ENCODE peak calls at places on chromosome 6, in seven cellular contexts. One of them, this sample, is unnamed.

GRCh38 chr6:7545509-7546369 is 4.3 kb downstream of the DSP start:
- DNase-seq in GM12892: no peak
- DNase-seq in thoracic aorta: no peak
- DNase-seq in HCT116: no peak
- DNase-seq in neural crest cell: no peak
- DNase-seq in cardiac fibroblast: no peak
- DNase-seq in neural progenitor cell: no peak
- DNase-seq in this sample: no peak

GRCh38 chr6:163579111-163579879 is 164.8 kb downstream of the QKI start:
- DNase-seq in GM12892: no peak
- DNase-seq in thoracic aorta: no peak
- DNase-seq in HCT116: no peak
- DNase-seq in neural crest cell: no peak
- DNase-seq in cardiac fibroblast: peak
- DNase-seq in neural progenitor cell: peak
- DNase-seq in this sample: peak

GRCh38 chr6:7879043-7879442 is 31.5 kb downstream of the TXNDC5 start:
- DNase-seq in GM12892: no peak
- DNase-seq in thoracic aorta: no peak
- DNase-seq in HCT116: no peak
- DNase-seq in neural crest cell: no peak
- DNase-seq in cardiac fibroblast: no peak
- DNase-seq in neural progenitor cell: no peak
- DNase-seq in this sample: no peak

GRCh38 chr6:16903470-16903869 is 142.2 kb upstream of the ATXN1 start:
- DNase-seq in GM12892: no peak
- DNase-seq in thoracic aorta: no peak
- DNase-seq in HCT116: no peak
- DNase-seq in neural crest cell: no peak
- DNase-seq in cardiac fibroblast: peak
- DNase-seq in neural progenitor cell: no peak
- DNase-seq in this sample: peak

GRCh38 chr6:11485261-11485660 is 52.3 kb upstream of the TMEM170B start:
- DNase-seq in GM12892: no peak
- DNase-seq in thoracic aorta: no peak
- DNase-seq in HCT116: no peak
- DNase-seq in neural crest cell: peak
- DNase-seq in cardiac fibroblast: no peak
- DNase-seq in neural progenitor cell: no peak
- DNase-seq in this sample: no peak

GRCh38 chr6:82955841-82956240 is 109.8 kb downstream of the UBE3D start:
- DNase-seq in GM12892: no peak
- DNase-seq in thoracic aorta: no peak
- DNase-seq in HCT116: no peak
- DNase-seq in neural crest cell: no peak
- DNase-seq in cardiac fibroblast: peak
- DNase-seq in neural progenitor cell: no peak
- DNase-seq in this sample: no peak

GRCh38 chr6:11218827-11219826 is 13.3 kb downstream of the NEDD9 start:
- DNase-seq in GM12892: no peak
- DNase-seq in thoracic aorta: no peak
- DNase-seq in HCT116: no peak
- DNase-seq in neural crest cell: no peak
- DNase-seq in cardiac fibroblast: peak
- DNase-seq in neural progenitor cell: no peak
- DNase-seq in this sample: peak

GRCh38 chr6:166005846-166006592 is 161.6 kb downstream of the TBXT start:
- DNase-seq in GM12892: no peak
- DNase-seq in thoracic aorta: no peak
- DNase-seq in HCT116: no peak
- DNase-seq in neural crest cell: peak
- DNase-seq in cardiac fibroblast: peak
- DNase-seq in neural progenitor cell: peak
- DNase-seq in this sample: peak

GRCh38 chr6:25351485-25351884 is 72.3 kb downstream of the CARMIL1 start:
- DNase-seq in GM12892: no peak
- DNase-seq in thoracic aorta: no peak
- DNase-seq in HCT116: no peak
- DNase-seq in neural crest cell: no peak
- DNase-seq in cardiac fibroblast: no peak
- DNase-seq in neural progenitor cell: no peak
- DNase-seq in this sample: no peak

GRCh38 chr6:44071670-44072451 is 55.4 kb downstream of the MRPL14 start:
- DNase-seq in GM12892: no peak
- DNase-seq in thoracic aorta: no peak
- DNase-seq in HCT116: no peak
- DNase-seq in neural crest cell: no peak
- DNase-seq in cardiac fibroblast: peak
- DNase-seq in neural progenitor cell: no peak
- DNase-seq in this sample: peak

GRCh38 chr6:16338577-16339262 is 100.3 kb downstream of the GMPR start:
- DNase-seq in GM12892: no peak
- DNase-seq in thoracic aorta: peak
- DNase-seq in HCT116: no peak
- DNase-seq in neural crest cell: no peak
- DNase-seq in cardiac fibroblast: peak
- DNase-seq in neural progenitor cell: peak
- DNase-seq in this sample: peak

GRCh38 chr6:170485159-170485558 is 67.9 kb downstream of the PSMB1 start:
- DNase-seq in GM12892: no peak
- DNase-seq in thoracic aorta: no peak
- DNase-seq in HCT116: no peak
- DNase-seq in neural crest cell: no peak
- DNase-seq in cardiac fibroblast: no peak
- DNase-seq in neural progenitor cell: no peak
- DNase-seq in this sample: peak

GRCh38 chr6:14924126-14925024 is 321.5 kb upstream of the JARID2 start:
- DNase-seq in GM12892: no peak
- DNase-seq in thoracic aorta: no peak
- DNase-seq in HCT116: no peak
- DNase-seq in neural crest cell: no peak
- DNase-seq in cardiac fibroblast: no peak
- DNase-seq in neural progenitor cell: peak
- DNase-seq in this sample: peak

GRCh38 chr6:36118550-36119107 is 11.7 kb upstream of the MAPK13 start:
- DNase-seq in GM12892: no peak
- DNase-seq in thoracic aorta: no peak
- DNase-seq in HCT116: no peak
- DNase-seq in neural crest cell: no peak
- DNase-seq in cardiac fibroblast: peak
- DNase-seq in neural progenitor cell: no peak
- DNase-seq in this sample: no peak

GRCh38 chr6:82270791-82271392 is 23.3 kb upstream of the IBTK start:
- DNase-seq in GM12892: no peak
- DNase-seq in thoracic aorta: no peak
- DNase-seq in HCT116: peak
- DNase-seq in neural crest cell: no peak
- DNase-seq in cardiac fibroblast: peak
- DNase-seq in neural progenitor cell: peak
- DNase-seq in this sample: peak

GRCh38 chr6:127907960-127908640 is 7.2 kb upstream of the THEMIS start:
- DNase-seq in GM12892: no peak
- DNase-seq in thoracic aorta: no peak
- DNase-seq in HCT116: no peak
- DNase-seq in neural crest cell: no peak
- DNase-seq in cardiac fibroblast: no peak
- DNase-seq in neural progenitor cell: no peak
- DNase-seq in this sample: no peak

GRCh38 chr6:17233531-17233930 is 47.6 kb upstream of the RBM24 start:
- DNase-seq in GM12892: no peak
- DNase-seq in thoracic aorta: no peak
- DNase-seq in HCT116: no peak
- DNase-seq in neural crest cell: no peak
- DNase-seq in cardiac fibroblast: peak
- DNase-seq in neural progenitor cell: no peak
- DNase-seq in this sample: peak

GRCh38 chr6:3566812-3567211 is 110.0 kb upstream of the SLC22A23 start:
- DNase-seq in GM12892: no peak
- DNase-seq in thoracic aorta: no peak
- DNase-seq in HCT116: no peak
- DNase-seq in neural crest cell: no peak
- DNase-seq in cardiac fibroblast: peak
- DNase-seq in neural progenitor cell: no peak
- DNase-seq in this sample: no peak

GRCh38 chr6:45808917-45809316 is 206.7 kb downstream of the CLIC5 start:
- DNase-seq in GM12892: no peak
- DNase-seq in thoracic aorta: no peak
- DNase-seq in HCT116: no peak
- DNase-seq in neural crest cell: no peak
- DNase-seq in cardiac fibroblast: no peak
- DNase-seq in neural progenitor cell: no peak
- DNase-seq in this sample: no peak

GRCh38 chr6:14799928-14800327 is 445.9 kb upstream of the JARID2 start:
- DNase-seq in GM12892: no peak
- DNase-seq in thoracic aorta: no peak
- DNase-seq in HCT116: peak
- DNase-seq in neural crest cell: no peak
- DNase-seq in cardiac fibroblast: peak
- DNase-seq in neural progenitor cell: peak
- DNase-seq in this sample: peak

GRCh38 chr6:107600936-107601335 is 111.0 kb downstream of the SOBP start:
- DNase-seq in GM12892: no peak
- DNase-seq in thoracic aorta: no peak
- DNase-seq in HCT116: no peak
- DNase-seq in neural crest cell: no peak
- DNase-seq in cardiac fibroblast: peak
- DNase-seq in neural progenitor cell: peak
- DNase-seq in this sample: peak

GRCh38 chr6:170082067-170082466 is 208.8 kb downstream of the DLL1 start:
- DNase-seq in GM12892: no peak
- DNase-seq in thoracic aorta: no peak
- DNase-seq in HCT116: no peak
- DNase-seq in neural crest cell: no peak
- DNase-seq in cardiac fibroblast: no peak
- DNase-seq in neural progenitor cell: no peak
- DNase-seq in this sample: no peak

GRCh38 chr6:132011582-132011981 is 60.4 kb upstream of the CCN2 start:
- DNase-seq in GM12892: no peak
- DNase-seq in thoracic aorta: no peak
- DNase-seq in HCT116: no peak
- DNase-seq in neural crest cell: no peak
- DNase-seq in cardiac fibroblast: peak
- DNase-seq in neural progenitor cell: no peak
- DNase-seq in this sample: no peak

GRCh38 chr6:116405147-116405546 is 34.4 kb downstream of the DSE start:
- DNase-seq in GM12892: no peak
- DNase-seq in thoracic aorta: no peak
- DNase-seq in HCT116: no peak
- DNase-seq in neural crest cell: peak
- DNase-seq in cardiac fibroblast: peak
- DNase-seq in neural progenitor cell: peak
- DNase-seq in this sample: peak

GRCh38 chr6:13026100-13026499 is 302.2 kb downstream of the TBC1D7 start:
- DNase-seq in GM12892: no peak
- DNase-seq in thoracic aorta: no peak
- DNase-seq in HCT116: no peak
- DNase-seq in neural crest cell: no peak
- DNase-seq in cardiac fibroblast: no peak
- DNase-seq in neural progenitor cell: no peak
- DNase-seq in this sample: no peak

GRCh38 chr6:116291701-116292396 is 12.1 kb upstream of the TSPYL1 start:
- DNase-seq in GM12892: no peak
- DNase-seq in thoracic aorta: no peak
- DNase-seq in HCT116: no peak
- DNase-seq in neural crest cell: no peak
- DNase-seq in cardiac fibroblast: peak
- DNase-seq in neural progenitor cell: no peak
- DNase-seq in this sample: no peak

GRCh38 chr6:57313711-57314471 is 3.5 kb upstream of the PRIM2 start:
- DNase-seq in GM12892: no peak
- DNase-seq in thoracic aorta: peak
- DNase-seq in HCT116: peak
- DNase-seq in neural crest cell: no peak
- DNase-seq in cardiac fibroblast: peak
- DNase-seq in neural progenitor cell: no peak
- DNase-seq in this sample: peak

GRCh38 chr6:110541701-110542309 is 65.4 kb upstream of the SLC22A16 start:
- DNase-seq in GM12892: no peak
- DNase-seq in thoracic aorta: no peak
- DNase-seq in HCT116: no peak
- DNase-seq in neural crest cell: no peak
- DNase-seq in cardiac fibroblast: no peak
- DNase-seq in neural progenitor cell: no peak
- DNase-seq in this sample: no peak

GRCh38 chr6:22657341-22657985 is 88.1 kb downstream of the HDGFL1 start:
- DNase-seq in GM12892: no peak
- DNase-seq in thoracic aorta: no peak
- DNase-seq in HCT116: no peak
- DNase-seq in neural crest cell: no peak
- DNase-seq in cardiac fibroblast: no peak
- DNase-seq in neural progenitor cell: no peak
- DNase-seq in this sample: no peak

GRCh38 chr6:10418862-10419748 is 4.2 kb upstream of the TFAP2A start:
- DNase-seq in GM12892: no peak
- DNase-seq in thoracic aorta: no peak
- DNase-seq in HCT116: no peak
- DNase-seq in neural crest cell: no peak
- DNase-seq in cardiac fibroblast: no peak
- DNase-seq in neural progenitor cell: peak
- DNase-seq in this sample: no peak

GRCh38 chr6:25749837-25750236 is 4.7 kb upstream of the SLC17A4 start:
- DNase-seq in GM12892: no peak
- DNase-seq in thoracic aorta: no peak
- DNase-seq in HCT116: no peak
- DNase-seq in neural crest cell: no peak
- DNase-seq in cardiac fibroblast: no peak
- DNase-seq in neural progenitor cell: no peak
- DNase-seq in this sample: no peak

GRCh38 chr6:15096894-15097837 is 148.7 kb upstream of the JARID2 start:
- DNase-seq in GM12892: no peak
- DNase-seq in thoracic aorta: no peak
- DNase-seq in HCT116: no peak
- DNase-seq in neural crest cell: no peak
- DNase-seq in cardiac fibroblast: no peak
- DNase-seq in neural progenitor cell: no peak
- DNase-seq in this sample: peak

GRCh38 chr6:168525114-168525513 is 84.1 kb downstream of the SMOC2 start:
- DNase-seq in GM12892: no peak
- DNase-seq in thoracic aorta: no peak
- DNase-seq in HCT116: no peak
- DNase-seq in neural crest cell: no peak
- DNase-seq in cardiac fibroblast: no peak
- DNase-seq in neural progenitor cell: no peak
- DNase-seq in this sample: no peak

GRCh38 chr6:81743649-81744048 is 8.8 kb downstream of the TENT5A start:
- DNase-seq in GM12892: no peak
- DNase-seq in thoracic aorta: no peak
- DNase-seq in HCT116: no peak
- DNase-seq in neural crest cell: no peak
- DNase-seq in cardiac fibroblast: peak
- DNase-seq in neural progenitor cell: no peak
- DNase-seq in this sample: no peak

GRCh38 chr6:29531668-29532067 is 27.9 kb downstream of the UBD start:
- DNase-seq in GM12892: no peak
- DNase-seq in thoracic aorta: no peak
- DNase-seq in HCT116: no peak
- DNase-seq in neural crest cell: no peak
- DNase-seq in cardiac fibroblast: no peak
- DNase-seq in neural progenitor cell: no peak
- DNase-seq in this sample: no peak

GRCh38 chr6:142925575-142926110 is 19.3 kb downstream of the HIVEP2 start:
- DNase-seq in GM12892: no peak
- DNase-seq in thoracic aorta: no peak
- DNase-seq in HCT116: no peak
- DNase-seq in neural crest cell: no peak
- DNase-seq in cardiac fibroblast: peak
- DNase-seq in neural progenitor cell: no peak
- DNase-seq in this sample: no peak

GRCh38 chr6:75711173-75711572 is 37.9 kb upstream of the MYO6 start:
- DNase-seq in GM12892: no peak
- DNase-seq in thoracic aorta: no peak
- DNase-seq in HCT116: no peak
- DNase-seq in neural crest cell: no peak
- DNase-seq in cardiac fibroblast: no peak
- DNase-seq in neural progenitor cell: no peak
- DNase-seq in this sample: no peak

GRCh38 chr6:115969207-115969929 is 91.3 kb downstream of the FRK start:
- DNase-seq in GM12892: no peak
- DNase-seq in thoracic aorta: no peak
- DNase-seq in HCT116: no peak
- DNase-seq in neural crest cell: no peak
- DNase-seq in cardiac fibroblast: peak
- DNase-seq in neural progenitor cell: peak
- DNase-seq in this sample: no peak

This sample was measured in cardiac muscle cell.